ENCODE peak calls at places on chromosome 11, in nine cellular contexts. Y is IMR-90; N is fibroblast of pulmonary artery; K is kidney; I is NAMALWA; C is activated naive CD4-positive, alpha-beta T cell treated with anti-CD3 and anti-CD28 coated beads, Interleukin-2, amount 50 U/mL, for 16 hours; Z is SW 1271; V is Ammon's horn; U is ureter. O is an unnamed sample.

GRCh38 chr11:128664286-128664685 is 29.6 kb upstream of the FLI1 start:
- DNase-seq in I (no peak), Z (no peak), V (no peak), C (no peak), N (no peak), K (no peak), U (no peak), Y (no peak), O (no peak)

GRCh38 chr11:8610532-8611116 is 16.6 kb upstream of the STK33 start:
- DNase-seq in K (no peak), V (no peak), I (no peak), Y (no peak), C (no peak), N (peak; percentile 44), U (no peak), Z (no peak), O (no peak)

GRCh38 chr11:3169235-3169951 is 4.3 kb upstream of the OSBPL5 start:
- DNase-seq in Z (no peak), Y (peak; percentile 73), N (peak; percentile 77), K (peak; percentile 80), I (no peak), U (peak; percentile 55), V (no peak), C (peak; percentile 18), O (peak; percentile 69)

GRCh38 chr11:60334005-60334620 is 7.1 kb downstream of the MS4A6E start:
- DNase-seq in K (no peak), Z (no peak), U (peak; percentile 54), C (peak; percentile 59), Y (peak; percentile 13), I (peak; percentile 83), N (peak; percentile 51), V (peak; percentile 41), O (peak; percentile 89)

GRCh38 chr11:121964591-121964990 is 151.4 kb downstream of the BLID start:
- DNase-seq in N (peak; percentile 45), Z (no peak), U (no peak), Y (peak; percentile 64), K (no peak), C (no peak), I (no peak), V (peak; percentile 10), O (no peak)

GRCh38 chr11:126394036-126394435 is 38.5 kb downstream of the ST3GAL4 start:
- DNase-seq in U (no peak), I (no peak), Z (no peak), N (no peak), Y (no peak), V (no peak), C (no peak), K (no peak), O (no peak)

GRCh38 chr11:97201743-97202612 is 812.2 kb downstream of the JRKL start:
- DNase-seq in K (no peak), U (no peak), V (no peak), I (no peak), Z (no peak), C (no peak), N (no peak), Y (no peak), O (no peak)

GRCh38 chr11:32172771-32173170 is 81.9 kb downstream of the RCN1 start:
- DNase-seq in I (no peak), C (no peak), Y (peak; percentile 4), V (peak; percentile 48), U (no peak), K (no peak), Z (no peak), N (peak; percentile 29), O (no peak)

GRCh38 chr11:5929571-5929970 is 12.5 kb upstream of the OR56A3 start:
- DNase-seq in U (no peak), N (no peak), V (no peak), C (no peak), K (peak; percentile 53), Z (no peak), I (no peak), Y (no peak), O (no peak)

GRCh38 chr11:128503231-128503991 is 83.9 kb downstream of the ETS1 start:
- DNase-seq in V (no peak), Y (peak; percentile 96), U (no peak), C (peak; percentile 46), I (peak; percentile 39), Z (peak; percentile 44), K (no peak), N (peak; percentile 79), O (no peak)

GRCh38 chr11:22115470-22116037 is 77.3 kb upstream of the ANO5 start:
- DNase-seq in C (no peak), U (no peak), I (no peak), N (no peak), Z (no peak), K (no peak), Y (no peak), V (no peak), O (no peak)

GRCh38 chr11:117658809-117659208 is 138.2 kb downstream of the DSCAML1 start:
- DNase-seq in U (no peak), C (no peak), N (no peak), Z (no peak), K (no peak), V (no peak), I (no peak), Y (no peak), O (no peak)

GRCh38 chr11:74169736-74170458 is 905 bp downstream of the C2CD3 start:
- DNase-seq in C (no peak), I (peak; percentile 36), N (no peak), Z (no peak), U (no peak), Y (no peak), K (no peak), V (no peak), O (peak; percentile 4)

GRCh38 chr11:3124821-3125220 is 40.3 kb downstream of the OSBPL5 start:
- DNase-seq in U (no peak), Z (no peak), I (no peak), N (no peak), Y (no peak), V (no peak), C (peak; percentile 9), K (peak; percentile 66), O (no peak)

GRCh38 chr11:61418136-61418535 is 11.6 kb downstream of the CPSF7 start:
- DNase-seq in Z (no peak), Y (peak; percentile 20), C (no peak), V (no peak), N (no peak), U (no peak), K (no peak), I (no peak), O (no peak)

GRCh38 chr11:72072348-72072747 is 8.0 kb downstream of the NUMA1 start:
- DNase-seq in V (no peak), C (no peak), U (peak; percentile 52), Y (peak; percentile 82), N (peak; percentile 80), I (peak; percentile 60), K (no peak), Z (peak; percentile 74), O (no peak)

GRCh38 chr11:30917859-30918478 is 331.8 kb upstream of the MPPED2 start:
- DNase-seq in N (peak; percentile 67), C (no peak), U (no peak), Y (peak; percentile 42), K (no peak), V (peak; percentile 57), Z (no peak), I (peak; percentile 77), O (peak; percentile 59)

GRCh38 chr11:61571337-61571736 is 9.5 kb downstream of the SYT7 start:
- DNase-seq in K (no peak), U (no peak), I (no peak), N (no peak), C (no peak), Y (no peak), Z (no peak), V (peak; percentile 23), O (no peak)

GRCh38 chr11:58506935-58507334 is 970 bp downstream of the OR5B21 start:
- DNase-seq in Z (no peak), K (no peak), V (no peak), Y (no peak), I (no peak), C (no peak), N (no peak), U (no peak), O (no peak)

GRCh38 chr11:118691926-118692830 is 12.7 kb upstream of the TREH start:
- DNase-seq in N (peak; percentile 32), Y (peak; percentile 67), C (peak; percentile 66), U (no peak), I (no peak), Z (no peak), V (no peak), K (no peak), O (no peak)

GRCh38 chr11:34168642-34169051 is 63.2 kb downstream of the NAT10 start:
- DNase-seq in N (no peak), Z (no peak), K (peak; percentile 43), Y (peak; percentile 20), I (no peak), V (no peak), C (no peak), U (no peak), O (no peak)

GRCh38 chr11:65780770-65781151 is at the start of gene AP5B1:
- DNase-seq in K (peak; percentile 88), N (peak; percentile 26), C (peak; percentile 70), Z (no peak), I (peak; percentile 75), V (peak; percentile 48), Y (peak; percentile 41), U (no peak), O (peak; percentile 54)

GRCh38 chr11:72038491-72038890 is 39.8 kb downstream of the IL18BP start:
- DNase-seq in Z (no peak), N (peak; percentile 75), V (peak; percentile 76), I (no peak), U (peak; percentile 75), Y (peak; percentile 72), C (no peak), K (peak; percentile 75), O (no peak)

GRCh38 chr11:69640995-69641581 is at the start of gene CCND1:
- DNase-seq in C (peak; percentile 56), Y (peak; percentile 94), K (peak; percentile 83), U (peak; percentile 80), I (no peak), Z (peak; percentile 87), V (peak; percentile 69), N (peak; percentile 94), O (peak; percentile 28)

GRCh38 chr11:134471341-134472187 is 59.5 kb upstream of the B3GAT1 start:
- DNase-seq in U (peak; percentile 15), I (no peak), K (no peak), Z (no peak), C (no peak), Y (no peak), N (no peak), V (peak; percentile 68), O (no peak)

GRCh38 chr11:124839972-124840621 is 25.1 kb upstream of the ROBO3 start:
- DNase-seq in K (no peak), Y (no peak), U (no peak), N (no peak), V (no peak), Z (no peak), I (no peak), C (no peak), O (no peak)

GRCh38 chr11:16382638-16383380 is 26.5 kb upstream of the SOX6 start:
- DNase-seq in C (no peak), U (no peak), Z (no peak), N (no peak), V (no peak), K (no peak), I (no peak), Y (peak; percentile 93), O (no peak)

GRCh38 chr11:30422389-30422788 is 99.5 kb downstream of the ARL14EP start:
- DNase-seq in Y (no peak), K (no peak), C (no peak), N (no peak), I (no peak), U (no peak), V (no peak), Z (no peak), O (no peak)

GRCh38 chr11:1387961-1388762 is 1.6 kb upstream of the BRSK2 start:
- DNase-seq in N (no peak), V (no peak), U (no peak), Y (no peak), K (peak; percentile 76), Z (no peak), C (peak; percentile 8), I (no peak), O (no peak)

GRCh38 chr11:118911880-118912741 is 13.6 kb downstream of the BCL9L start:
- DNase-seq in N (peak; percentile 85), I (no peak), Y (peak; percentile 93), Z (peak; percentile 86), U (peak; percentile 93), K (peak; percentile 95), V (no peak), C (peak; percentile 83), O (no peak)

GRCh38 chr11:118152552-118153471 is at the start of gene SCN4B:
- DNase-seq in I (no peak), U (peak; percentile 60), K (peak; percentile 87), Z (no peak), Y (peak; percentile 20), V (peak; percentile 85), N (peak; percentile 48), C (peak; percentile 22), O (peak; percentile 55)

O was measured in KBM-7.